ENCODE peak calls at places on chromosomes 16 and 17, in four cellular contexts. I is iPS DF 19.7; J is stimulated activated CD4-positive, alpha-beta T cell treated with anti-CD3 and anti-CD28 coated beads, Interleukin-15, amount 100 ng/mL, for 48 hours; L is HEK293T. R is an unnamed sample.
A peak's percentile ranks its signal among the peaks of the same experiment; 100 is the strongest.

GRCh38 chr17:17628388-17629008 is 37.0 kb upstream of the PEMT start:
- DNase-seq in I (no peak), J (peak; percentile 18), L (no peak), R (no peak)

GRCh38 chr16:87178977-87179376 is 138.2 kb downstream of the C16orf95 start:
- DNase-seq in I (no peak), J (no peak), L (no peak), R (no peak)

GRCh38 chr16:10113248-10113647 is 69.0 kb downstream of the GRIN2A start:
- DNase-seq in I (no peak), J (no peak), L (no peak), R (no peak)

GRCh38 chr17:80724723-80725388 is 180.2 kb downstream of the RPTOR start:
- DNase-seq in I (no peak), J (no peak), L (no peak), R (peak; percentile 45)

GRCh38 chr17:8935194-8935593 is 30.3 kb downstream of the PIK3R5 start:
- DNase-seq in I (no peak), J (peak; percentile 72), L (no peak), R (no peak)

GRCh38 chr17:55778389-55779118 is 27.7 kb downstream of the PCTP start:
- DNase-seq in I (no peak), J (no peak), L (no peak), R (no peak)

GRCh38 chr16:65837431-65837986 is 529.0 kb upstream of the CDH5 start:
- DNase-seq in I (no peak), J (no peak), L (no peak), R (no peak)

GRCh38 chr16:3134338-3135119 is at the start of gene ZNF213:
- DNase-seq in I (peak; percentile 97), J (peak; percentile 92), L (peak; percentile 90), R (peak; percentile 91)

GRCh38 chr16:11796227-11797165 is 562 bp downstream of the ZC3H7A start:
- DNase-seq in I (no peak), J (no peak), L (peak; percentile 41), R (peak; percentile 47)

GRCh38 chr16:88003736-88004135 is 52.5 kb downstream of the BANP start:
- DNase-seq in I (no peak), J (no peak), L (no peak), R (no peak)

GRCh38 chr16:15954814-15955151 is 5.4 kb downstream of the ABCC1 start:
- DNase-seq in I (no peak), J (no peak), L (no peak), R (no peak)

GRCh38 chr16:82134884-82135283 is 35.1 kb downstream of the MPHOSPH6 start:
- DNase-seq in I (no peak), J (no peak), L (no peak), R (no peak)

GRCh38 chr16:49700222-49700927 is 155.5 kb downstream of the ZNF423 start:
- DNase-seq in I (peak; percentile 42), J (no peak), L (peak; percentile 19), R (no peak)

GRCh38 chr17:66982011-66982508 is 17.6 kb downstream of the CACNG4 start:
- DNase-seq in I (no peak), J (no peak), L (no peak), R (no peak)

GRCh38 chr17:75649687-75650086 is 16.5 kb downstream of the SMIM5 start:
- DNase-seq in I (no peak), J (no peak), L (no peak), R (no peak)

GRCh38 chr16:79088971-79089370 is 511.6 kb downstream of the MAF start:
- DNase-seq in I (no peak), J (no peak), L (no peak), R (no peak)

GRCh38 chr17:81733507-81734404 is 21.7 kb downstream of the SLC25A10 start:
- DNase-seq in I (no peak), J (peak; percentile 70), L (peak; percentile 95), R (peak; percentile 99)

GRCh38 chr16:1899641-1900451 is 18.4 kb downstream of the HS3ST6 start:
- DNase-seq in I (no peak), J (no peak), L (no peak), R (peak; percentile 23)